ENCODE peak calls at places on chromosomes 12 and 14, in five cellular contexts. Q is psoas muscle; R is CD8-positive, alpha-beta T cell; P is OCI-LY7; M is ovary. B is an unnamed sample. For H3K4me1, the result is how much of the 10 kb centered on the place peaks cover.

GRCh38 chr14:94112513-94113060 is 2.1 kb downstream of the IFI27 start:
- DNase-seq in Q (no peak), R (no peak), P (no peak), M (no peak), B (no peak)

GRCh38 chr12:19373569-19373968 is 65.7 kb upstream of the AEBP2 start:
- DNase-seq in Q (no peak), P (no peak), R (no peak), M (no peak), B (no peak)

GRCh38 chr14:58401587-58401986 is 5.9 kb downstream of the TOMM20L start:
- DNase-seq in M (no peak), R (no peak), P (peak), Q (no peak), B (no peak)

GRCh38 chr12:98823012-98823411 is 177.9 kb downstream of the APAF1 start:
- DNase-seq in P (no peak), M (no peak), R (no peak), Q (no peak), B (no peak)

GRCh38 chr14:101965796-101966718 is 1.7 kb downstream of the DYNC1H1 start:
- DNase-seq in M (no peak), Q (no peak), R (no peak), P (peak), B (no peak)

GRCh38 chr12:66312189-66312588 is 9.9 kb downstream of the HELB start:
- DNase-seq in P (no peak), M (no peak), Q (no peak), R (no peak), B (no peak)

GRCh38 chr14:67411820-67412421 is at the start of gene PLEK2:
- DNase-seq in R (peak), P (no peak), M (no peak), Q (peak), B (peak)

GRCh38 chr14:36507847-36508417 is 12.1 kb downstream of the NKX2-1 start:
- DNase-seq in M (no peak), P (no peak), R (no peak), Q (no peak), B (no peak)

GRCh38 chr12:43169115-43169681 is 382.8 kb downstream of the ADAMTS20 start:
- DNase-seq in P (no peak), Q (no peak), R (no peak), M (no peak), B (no peak)

GRCh38 chr12:34163443-34163842 is 141.1 kb downstream of the ALG10 start:
- DNase-seq in Q (no peak), M (no peak), P (no peak), R (no peak), B (peak)

GRCh38 chr14:94334837-94335236 is 11.7 kb upstream of the SERPINA6 start:
- DNase-seq in R (no peak), Q (no peak), P (no peak), M (no peak), B (no peak)

DNA sequence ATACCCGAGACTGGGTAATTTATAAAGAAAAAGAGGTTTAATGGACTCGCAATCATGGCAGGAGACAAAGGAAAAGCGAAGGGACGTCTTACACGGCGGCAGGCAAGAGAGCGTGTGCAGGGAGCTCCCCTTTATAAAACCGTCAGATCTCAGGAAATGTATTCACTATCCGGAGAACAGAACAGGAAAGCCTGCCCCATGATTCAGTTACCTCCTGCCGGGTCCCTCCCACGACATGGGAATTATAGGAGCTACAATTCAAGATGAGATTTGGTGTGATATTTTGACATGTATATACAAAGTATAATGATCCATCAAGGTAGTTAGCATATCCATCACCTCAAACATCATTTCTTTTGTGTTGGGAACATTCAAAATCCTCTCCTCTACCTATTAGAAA is 2.3 kb upstream of the CDCA4 start:
- DNase-seq in R (no peak), P (no peak), M (no peak), Q (no peak), B (no peak)
- H3K4me1 ChIP-seq in R (under half), P (under half), M (under half), Q (under half), B (under half)

GRCh38 chr14:104977681-104978647 is at the start of gene AHNAK2:
- DNase-seq in R (peak), Q (peak), P (no peak), M (peak), B (peak)

GRCh38 chr14:104975481-104976197 is 2.5 kb downstream of the AHNAK2 start:
- DNase-seq in Q (no peak), M (no peak), R (no peak), P (peak), B (no peak)

GRCh38 chr14:104976198-104977007 is 1.8 kb downstream of the AHNAK2 start:
- DNase-seq in R (peak), P (peak), M (peak), Q (peak), B (peak)

GRCh38 chr14:104978774-104979691 is 859 bp upstream of the AHNAK2 start:
- DNase-seq in M (peak), R (no peak), Q (no peak), P (no peak), B (no peak)

DNA sequence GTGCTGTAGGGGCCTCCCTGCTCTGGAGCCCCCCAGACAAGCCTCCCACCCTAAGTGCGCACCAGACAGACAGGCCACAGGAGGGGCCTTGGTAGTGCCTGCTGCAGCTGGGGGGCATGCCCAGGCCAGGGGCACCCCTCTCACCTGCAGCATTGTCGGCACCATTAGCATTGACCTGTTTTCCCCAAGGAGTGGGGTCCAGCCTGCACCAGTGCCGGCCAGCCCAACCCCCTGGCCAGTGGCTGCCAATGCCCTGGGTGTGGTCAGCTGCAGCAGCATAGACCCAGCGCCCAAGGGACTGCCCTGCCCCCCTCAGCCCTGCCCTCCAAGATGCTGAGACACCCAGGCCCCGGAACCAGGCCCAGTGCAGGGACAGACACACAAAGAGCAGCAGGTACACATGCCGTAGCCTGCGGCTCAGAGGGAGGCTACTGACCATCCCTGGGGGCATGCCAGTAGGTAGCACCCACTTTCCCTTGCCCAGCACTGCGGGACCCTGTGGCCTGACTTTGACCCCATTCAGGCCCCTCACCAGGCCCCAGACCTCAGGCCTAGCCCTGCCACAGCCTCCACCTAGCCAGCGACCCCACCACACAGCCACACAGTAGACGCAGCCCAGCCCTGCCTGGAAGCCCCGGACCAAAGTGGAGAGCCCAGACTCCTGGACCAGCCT is 1.0 kb downstream of the AHNAK2 start:
- DNase-seq in R (no peak), P (no peak), Q (no peak), M (peak), B (no peak)
- H3K4me3 ChIP-seq in R (peak), P (no peak), Q (peak), M (peak), B (no peak)

GRCh38 chr14:50855558-50855957 is 16.3 kb upstream of the ABHD12B start:
- DNase-seq in M (no peak), Q (no peak), R (no peak), P (no peak), B (no peak)
- TF ChIP-seq CTCF in M (no peak), Q (no peak), R (no peak), P (no peak), B (no peak)

GRCh38 chr12:107355612-107356011 is 262.3 kb upstream of the CRY1 start:
- DNase-seq in Q (no peak), M (no peak), P (no peak), R (no peak), B (no peak)
- H3K4me1 ChIP-seq in Q (under half), M (under half), P (under half), R (under half), B (under half)